ENCODE peak calls at places on chromosomes 4 and X, in six cellular contexts. V is HCT116, J is PC-3, B is MM.1S, K is neural progenitor cell, A is SK-N-SH. W is an unnamed sample.

GRCh38 chr4:13627185-13627605 is 330 bp downstream of the BOD1L1 start:
- DNase-seq in V (no peak), J (no peak), B (no peak), K (no peak), A (no peak), W (no peak)

GRCh38 chrX:119375561-119375960 is 23.6 kb upstream of the SLC25A43 start:
- DNase-seq in V (no peak), J (no peak), B (no peak), K (no peak), A (no peak), W (peak; percentile 46)

GRCh38 chr4:127686656-127687055 is 43.5 kb upstream of the SLC25A31 start:
- DNase-seq in V (peak; percentile 45), J (peak; percentile 86), B (no peak), K (no peak), A (no peak), W (peak; percentile 11)

GRCh38 chr4:7202391-7202790 is 10.1 kb downstream of the SORCS2 start:
- DNase-seq in V (no peak), J (no peak), B (no peak), K (no peak), A (no peak), W (peak; percentile 68)

GRCh38 chr4:183129675-183130074 is 30.6 kb downstream of the WWC2 start:
- DNase-seq in V (no peak), J (no peak), B (no peak), K (no peak), A (no peak), W (no peak)

GRCh38 chrX:65488496-65488895 is 46.1 kb downstream of the LAS1L start:
- DNase-seq in V (no peak), J (peak; percentile 5), B (no peak), K (no peak), A (no peak), W (peak; percentile 29)

GRCh38 chr4:5712931-5713330 is 1.9 kb downstream of the EVC start:
- DNase-seq in V (no peak), J (no peak), B (no peak), K (no peak), A (no peak), W (peak; percentile 32)

GRCh38 chr4:60737858-60738257 is 462.3 kb upstream of the ADGRL3 start:
- DNase-seq in V (no peak), J (peak; percentile 74), B (no peak), K (no peak), A (no peak), W (no peak)

GRCh38 chrX:40563784-40564183 is 17.0 kb upstream of the ATP6AP2 start:
- DNase-seq in V (no peak), J (no peak), B (no peak), K (no peak), A (no peak), W (no peak)

GRCh38 chr4:24794916-24795665 is at the start of gene SOD3:
- DNase-seq in V (no peak), J (peak; percentile 86), B (no peak), K (peak; percentile 82), A (no peak), W (peak; percentile 92)

GRCh38 chr4:45640281-45640680 is 483.6 kb downstream of the GABRG1 start:
- DNase-seq in V (no peak), J (no peak), B (no peak), K (no peak), A (no peak), W (no peak)

GRCh38 chrX:154486052-154486395 is 391 bp downstream of the UBL4A start:
- DNase-seq in V (no peak), J (no peak), B (peak; percentile 18), K (no peak), A (peak; percentile 56), W (peak; percentile 58)

GRCh38 chrX:11770320-11770719 is 12.3 kb downstream of the MSL3 start:
- DNase-seq in V (peak; percentile 22), J (peak; percentile 59), B (peak; percentile 63), K (peak; percentile 54), A (peak; percentile 74), W (peak; percentile 61)

GRCh38 chr4:3436798-3437581 is 4.8 kb upstream of the HGFAC start:
- DNase-seq in V (peak; percentile 62), J (peak; percentile 75), B (no peak), K (no peak), A (no peak), W (peak; percentile 83)

GRCh38 chr4:167359711-167360110 is 125.4 kb upstream of the SPOCK3 start:
- DNase-seq in V (no peak), J (no peak), B (no peak), K (peak; percentile 5), A (no peak), W (no peak)

GRCh38 chr4:15378055-15378454 is 49.8 kb upstream of the C1QTNF7 start:
- DNase-seq in V (no peak), J (no peak), B (no peak), K (peak; percentile 33), A (no peak), W (peak; percentile 70)

GRCh38 chr4:15376145-15376544 is 51.7 kb upstream of the C1QTNF7 start:
- DNase-seq in V (no peak), J (no peak), B (no peak), K (no peak), A (no peak), W (no peak)

GRCh38 chr4:15376594-15376993 is 51.2 kb upstream of the C1QTNF7 start:
- DNase-seq in V (no peak), J (peak; percentile 54), B (no peak), K (no peak), A (no peak), W (peak; percentile 36)

GRCh38 chr4:15375707-15376106 is 52.1 kb upstream of the C1QTNF7 start:
- DNase-seq in V (no peak), J (no peak), B (peak; percentile 15), K (no peak), A (no peak), W (no peak)

GRCh38 chr4:15378493-15378892 is 49.3 kb upstream of the C1QTNF7 start:
- DNase-seq in V (no peak), J (no peak), B (no peak), K (no peak), A (no peak), W (no peak)
- H3K9ac ChIP-seq in V (no peak overlapping the region), J (no peak overlapping the region), B (no peak overlapping the region), K (no peak overlapping the region), A (no peak overlapping the region), W (no peak overlapping the region)

GRCh38 chrX:135931644-135932487 is 38.4 kb downstream of the SAGE1 start:
- DNase-seq in V (peak; percentile 6), J (peak; percentile 64), B (peak; percentile 66), K (peak; percentile 64), A (peak; percentile 29), W (peak; percentile 42)
- TF ChIP-seq EZH2phosphoT487 in V (no peak), J (no peak), B (no peak), K (no peak), A (no peak), W (no peak)

GRCh38 chrX:13119386-13119785 is 75.0 kb upstream of the FAM9C start:
- DNase-seq in V (no peak), J (peak; percentile 71), B (no peak), K (peak; percentile 55), A (no peak), W (peak; percentile 64)
- H3K9ac ChIP-seq in V (no peak overlapping the region), J (peak overlapping the region; percentile 4), B (no peak overlapping the region), K (no peak overlapping the region), A (peak overlapping the region; percentile 51), W (peak overlapping the region; percentile 74)

GRCh38 chr4:81164623-81165416 is 50.2 kb downstream of the PRKG2 start:
- DNase-seq in V (peak; percentile 92), J (peak; percentile 94), B (no peak), K (no peak), A (no peak), W (peak; percentile 88)
- TF ChIP-seq EZH2phosphoT487 in V (no peak), J (no peak), B (no peak), K (no peak), A (no peak), W (peak; percentile 53)

DNA sequence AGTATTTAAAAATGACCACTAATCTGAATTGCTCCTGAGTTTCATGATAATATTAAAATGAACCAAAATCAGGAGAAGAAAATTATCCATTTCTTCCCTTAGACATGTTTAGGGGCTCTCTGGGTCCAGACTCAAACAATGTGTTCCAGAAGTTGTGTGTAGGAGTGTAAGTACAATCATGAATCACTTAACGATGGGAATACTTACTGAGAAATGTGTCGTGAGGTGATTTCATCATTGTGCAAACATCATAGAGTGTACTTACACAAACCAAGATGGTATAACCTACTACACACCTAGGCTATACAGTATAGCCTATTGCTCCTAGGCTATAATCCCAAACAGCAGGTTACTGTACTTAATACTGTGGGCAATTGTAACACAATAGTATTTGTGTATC is 74.8 kb downstream of the STPG2 start:
- DNase-seq in V (no peak), J (peak; percentile 54), B (no peak), K (no peak), A (no peak), W (no peak)
- H3K9ac ChIP-seq in V (no peak overlapping the region), J (no peak overlapping the region), B (no peak overlapping the region), K (no peak overlapping the region), A (no peak overlapping the region), W (no peak overlapping the region)

GRCh38 chr4:80465238-80465637 is 129.7 kb downstream of the CFAP299 start:
- DNase-seq in V (no peak), J (no peak), B (no peak), K (peak; percentile 46), A (no peak), W (peak; percentile 37)

GRCh38 chr4:80459918-80460473 is 124.5 kb downstream of the CFAP299 start:
- DNase-seq in V (no peak), J (no peak), B (no peak), K (no peak), A (no peak), W (no peak)

GRCh38 chr4:80463509-80463908 is 128.0 kb downstream of the CFAP299 start:
- DNase-seq in V (no peak), J (no peak), B (no peak), K (no peak), A (no peak), W (no peak)

GRCh38 chr4:80462537-80463207 is 127.1 kb downstream of the CFAP299 start:
- DNase-seq in V (no peak), J (no peak), B (peak; percentile 41), K (no peak), A (no peak), W (peak; percentile 40)

GRCh38 chr4:80461412-80461811 is 125.9 kb downstream of the CFAP299 start:
- DNase-seq in V (no peak), J (peak; percentile 67), B (no peak), K (no peak), A (no peak), W (no peak)
- TF ChIP-seq EZH2phosphoT487 in V (no peak), J (no peak), B (no peak), K (no peak), A (no peak), W (no peak)

DNA sequence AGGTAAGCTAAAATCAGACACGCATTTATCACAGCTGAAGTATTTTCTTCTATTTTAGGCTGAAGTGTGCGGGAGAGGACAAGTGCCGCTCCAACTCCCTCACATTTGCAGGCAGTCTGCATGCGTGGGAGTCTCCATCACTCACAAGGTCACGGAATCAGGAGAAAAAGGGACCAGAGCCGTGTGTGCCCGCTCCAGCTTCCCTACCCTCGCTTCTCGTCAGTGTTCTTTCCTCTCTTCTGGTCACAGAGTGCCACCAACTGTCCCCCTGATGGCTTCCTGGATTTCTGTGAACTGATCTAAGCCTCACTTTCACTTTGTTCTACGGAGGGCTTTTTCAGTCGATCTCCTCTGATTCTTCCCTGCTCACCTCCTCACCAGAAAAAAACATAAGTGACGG is 407.3 kb upstream of the AADAT start:
- DNase-seq in V (no peak), J (peak; percentile 35), B (peak; percentile 56), K (peak; percentile 6), A (peak; percentile 3), W (peak; percentile 13)
- H3K9ac ChIP-seq in V (no peak overlapping the region), J (no peak overlapping the region), B (peak overlapping the region; percentile 21), K (no peak overlapping the region), A (peak overlapping the region; percentile 25), W (no peak overlapping the region)